ENCODE peak calls at places on chromosome 15, in seven cellular contexts. One of them, this sample, is unnamed.

GRCh38 chr15:39130556-39131379 is 450.1 kb upstream of the THBS1 start:
- DNase-seq in stimulated activated CD8-positive, alpha-beta memory T cell treated with anti-CD3 and anti-CD28 coated beads, Interleukin-7, amount 100 ng/mL, for 4 hours: no peak
- DNase-seq in NCI-H345: no peak
- DNase-seq in fibroblast of the conjunctiva: no peak
- DNase-seq in mammary epithelial cell: no peak
- DNase-seq in stimulated activated effector memory CD8-positive, alpha-beta T cell treated with anti-CD3 and anti-CD28 coated beads, Interleukin-12 subunit alpha, Interleukin-12 subunit beta, amount 100 ng/mL, for 72 hours: no peak
- DNase-seq in stimulated activated CD4-positive, alpha-beta T cell treated with anti-CD3 and anti-CD28 coated beads, Interleukin-12 subunit alpha, Interleukin-12 subunit beta, amount 100 ng/mL, for 24 hours: no peak
- DNase-seq in this sample: no peak

GRCh38 chr15:74420193-74420905 is 13.4 kb downstream of the SEMA7A start:
- DNase-seq in stimulated activated CD8-positive, alpha-beta memory T cell treated with anti-CD3 and anti-CD28 coated beads, Interleukin-7, amount 100 ng/mL, for 4 hours: no peak
- DNase-seq in NCI-H345: no peak
- DNase-seq in fibroblast of the conjunctiva: no peak
- DNase-seq in mammary epithelial cell: no peak
- DNase-seq in stimulated activated effector memory CD8-positive, alpha-beta T cell treated with anti-CD3 and anti-CD28 coated beads, Interleukin-12 subunit alpha, Interleukin-12 subunit beta, amount 100 ng/mL, for 72 hours: no peak
- DNase-seq in stimulated activated CD4-positive, alpha-beta T cell treated with anti-CD3 and anti-CD28 coated beads, Interleukin-12 subunit alpha, Interleukin-12 subunit beta, amount 100 ng/mL, for 24 hours: no peak
- DNase-seq in this sample: no peak

GRCh38 chr15:88077249-88077810 is 179.2 kb downstream of the NTRK3 start:
- DNase-seq in stimulated activated CD8-positive, alpha-beta memory T cell treated with anti-CD3 and anti-CD28 coated beads, Interleukin-7, amount 100 ng/mL, for 4 hours: no peak
- DNase-seq in NCI-H345: no peak
- DNase-seq in fibroblast of the conjunctiva: no peak
- DNase-seq in mammary epithelial cell: peak
- DNase-seq in stimulated activated effector memory CD8-positive, alpha-beta T cell treated with anti-CD3 and anti-CD28 coated beads, Interleukin-12 subunit alpha, Interleukin-12 subunit beta, amount 100 ng/mL, for 72 hours: no peak
- DNase-seq in stimulated activated CD4-positive, alpha-beta T cell treated with anti-CD3 and anti-CD28 coated beads, Interleukin-12 subunit alpha, Interleukin-12 subunit beta, amount 100 ng/mL, for 24 hours: no peak
- DNase-seq in this sample: no peak

GRCh38 chr15:31344824-31345605 is 18.4 kb downstream of the KLF13 start:
- DNase-seq in stimulated activated CD8-positive, alpha-beta memory T cell treated with anti-CD3 and anti-CD28 coated beads, Interleukin-7, amount 100 ng/mL, for 4 hours: no peak
- DNase-seq in NCI-H345: no peak
- DNase-seq in fibroblast of the conjunctiva: no peak
- DNase-seq in mammary epithelial cell: no peak
- DNase-seq in stimulated activated effector memory CD8-positive, alpha-beta T cell treated with anti-CD3 and anti-CD28 coated beads, Interleukin-12 subunit alpha, Interleukin-12 subunit beta, amount 100 ng/mL, for 72 hours: peak
- DNase-seq in stimulated activated CD4-positive, alpha-beta T cell treated with anti-CD3 and anti-CD28 coated beads, Interleukin-12 subunit alpha, Interleukin-12 subunit beta, amount 100 ng/mL, for 24 hours: no peak
- DNase-seq in this sample: no peak

GRCh38 chr15:73944161-73945099 is 18.2 kb downstream of the LOXL1 start:
- DNase-seq in stimulated activated CD8-positive, alpha-beta memory T cell treated with anti-CD3 and anti-CD28 coated beads, Interleukin-7, amount 100 ng/mL, for 4 hours: no peak
- DNase-seq in NCI-H345: no peak
- DNase-seq in fibroblast of the conjunctiva: no peak
- DNase-seq in mammary epithelial cell: no peak
- DNase-seq in stimulated activated effector memory CD8-positive, alpha-beta T cell treated with anti-CD3 and anti-CD28 coated beads, Interleukin-12 subunit alpha, Interleukin-12 subunit beta, amount 100 ng/mL, for 72 hours: no peak
- DNase-seq in stimulated activated CD4-positive, alpha-beta T cell treated with anti-CD3 and anti-CD28 coated beads, Interleukin-12 subunit alpha, Interleukin-12 subunit beta, amount 100 ng/mL, for 24 hours: no peak
- DNase-seq in this sample: no peak

GRCh38 chr15:37872661-37873060 is 61.8 kb upstream of the TMCO5A start:
- DNase-seq in stimulated activated CD8-positive, alpha-beta memory T cell treated with anti-CD3 and anti-CD28 coated beads, Interleukin-7, amount 100 ng/mL, for 4 hours: no peak
- DNase-seq in NCI-H345: peak
- DNase-seq in fibroblast of the conjunctiva: no peak
- DNase-seq in mammary epithelial cell: no peak
- DNase-seq in stimulated activated effector memory CD8-positive, alpha-beta T cell treated with anti-CD3 and anti-CD28 coated beads, Interleukin-12 subunit alpha, Interleukin-12 subunit beta, amount 100 ng/mL, for 72 hours: no peak
- DNase-seq in stimulated activated CD4-positive, alpha-beta T cell treated with anti-CD3 and anti-CD28 coated beads, Interleukin-12 subunit alpha, Interleukin-12 subunit beta, amount 100 ng/mL, for 24 hours: no peak
- DNase-seq in this sample: no peak

GRCh38 chr15:66004618-66005262 is 135.4 kb downstream of the RAB11A start:
- DNase-seq in stimulated activated CD8-positive, alpha-beta memory T cell treated with anti-CD3 and anti-CD28 coated beads, Interleukin-7, amount 100 ng/mL, for 4 hours: no peak
- DNase-seq in NCI-H345: no peak
- DNase-seq in fibroblast of the conjunctiva: no peak
- DNase-seq in mammary epithelial cell: peak
- DNase-seq in stimulated activated effector memory CD8-positive, alpha-beta T cell treated with anti-CD3 and anti-CD28 coated beads, Interleukin-12 subunit alpha, Interleukin-12 subunit beta, amount 100 ng/mL, for 72 hours: no peak
- DNase-seq in stimulated activated CD4-positive, alpha-beta T cell treated with anti-CD3 and anti-CD28 coated beads, Interleukin-12 subunit alpha, Interleukin-12 subunit beta, amount 100 ng/mL, for 24 hours: no peak
- DNase-seq in this sample: no peak

GRCh38 chr15:95557226-95558046 is 773.1 kb upstream of the NR2F2 start:
- DNase-seq in stimulated activated CD8-positive, alpha-beta memory T cell treated with anti-CD3 and anti-CD28 coated beads, Interleukin-7, amount 100 ng/mL, for 4 hours: no peak
- DNase-seq in NCI-H345: no peak
- DNase-seq in fibroblast of the conjunctiva: peak
- DNase-seq in mammary epithelial cell: peak
- DNase-seq in stimulated activated effector memory CD8-positive, alpha-beta T cell treated with anti-CD3 and anti-CD28 coated beads, Interleukin-12 subunit alpha, Interleukin-12 subunit beta, amount 100 ng/mL, for 72 hours: no peak
- DNase-seq in stimulated activated CD4-positive, alpha-beta T cell treated with anti-CD3 and anti-CD28 coated beads, Interleukin-12 subunit alpha, Interleukin-12 subunit beta, amount 100 ng/mL, for 24 hours: no peak
- DNase-seq in this sample: no peak

GRCh38 chr15:82263350-82263749 is 732 bp downstream of the SAXO2 start:
- DNase-seq in stimulated activated CD8-positive, alpha-beta memory T cell treated with anti-CD3 and anti-CD28 coated beads, Interleukin-7, amount 100 ng/mL, for 4 hours: no peak
- DNase-seq in NCI-H345: peak
- DNase-seq in fibroblast of the conjunctiva: no peak
- DNase-seq in mammary epithelial cell: no peak
- DNase-seq in stimulated activated effector memory CD8-positive, alpha-beta T cell treated with anti-CD3 and anti-CD28 coated beads, Interleukin-12 subunit alpha, Interleukin-12 subunit beta, amount 100 ng/mL, for 72 hours: no peak
- DNase-seq in stimulated activated CD4-positive, alpha-beta T cell treated with anti-CD3 and anti-CD28 coated beads, Interleukin-12 subunit alpha, Interleukin-12 subunit beta, amount 100 ng/mL, for 24 hours: no peak
- DNase-seq in this sample: no peak

GRCh38 chr15:80801891-80802680 is 22.9 kb downstream of the CEMIP start:
- DNase-seq in stimulated activated CD8-positive, alpha-beta memory T cell treated with anti-CD3 and anti-CD28 coated beads, Interleukin-7, amount 100 ng/mL, for 4 hours: no peak
- DNase-seq in NCI-H345: no peak
- DNase-seq in fibroblast of the conjunctiva: no peak
- DNase-seq in mammary epithelial cell: no peak
- DNase-seq in stimulated activated effector memory CD8-positive, alpha-beta T cell treated with anti-CD3 and anti-CD28 coated beads, Interleukin-12 subunit alpha, Interleukin-12 subunit beta, amount 100 ng/mL, for 72 hours: no peak
- DNase-seq in stimulated activated CD4-positive, alpha-beta T cell treated with anti-CD3 and anti-CD28 coated beads, Interleukin-12 subunit alpha, Interleukin-12 subunit beta, amount 100 ng/mL, for 24 hours: no peak
- DNase-seq in this sample: no peak

GRCh38 chr15:100930306-100930848 is 11.2 kb downstream of the LRRK1 start:
- DNase-seq in stimulated activated CD8-positive, alpha-beta memory T cell treated with anti-CD3 and anti-CD28 coated beads, Interleukin-7, amount 100 ng/mL, for 4 hours: no peak
- DNase-seq in NCI-H345: no peak
- DNase-seq in fibroblast of the conjunctiva: no peak
- DNase-seq in mammary epithelial cell: no peak
- DNase-seq in stimulated activated effector memory CD8-positive, alpha-beta T cell treated with anti-CD3 and anti-CD28 coated beads, Interleukin-12 subunit alpha, Interleukin-12 subunit beta, amount 100 ng/mL, for 72 hours: no peak
- DNase-seq in stimulated activated CD4-positive, alpha-beta T cell treated with anti-CD3 and anti-CD28 coated beads, Interleukin-12 subunit alpha, Interleukin-12 subunit beta, amount 100 ng/mL, for 24 hours: no peak
- DNase-seq in this sample: no peak

GRCh38 chr15:86231864-86232801 is 152.5 kb downstream of the AGBL1 start:
- DNase-seq in stimulated activated CD8-positive, alpha-beta memory T cell treated with anti-CD3 and anti-CD28 coated beads, Interleukin-7, amount 100 ng/mL, for 4 hours: no peak
- DNase-seq in NCI-H345: peak
- DNase-seq in fibroblast of the conjunctiva: no peak
- DNase-seq in mammary epithelial cell: peak
- DNase-seq in stimulated activated effector memory CD8-positive, alpha-beta T cell treated with anti-CD3 and anti-CD28 coated beads, Interleukin-12 subunit alpha, Interleukin-12 subunit beta, amount 100 ng/mL, for 72 hours: peak
- DNase-seq in stimulated activated CD4-positive, alpha-beta T cell treated with anti-CD3 and anti-CD28 coated beads, Interleukin-12 subunit alpha, Interleukin-12 subunit beta, amount 100 ng/mL, for 24 hours: no peak
- DNase-seq in this sample: no peak

GRCh38 chr15:101841656-101842055 is 29.7 kb downstream of the OR4F15 start:
- DNase-seq in stimulated activated CD8-positive, alpha-beta memory T cell treated with anti-CD3 and anti-CD28 coated beads, Interleukin-7, amount 100 ng/mL, for 4 hours: no peak
- DNase-seq in NCI-H345: no peak
- DNase-seq in fibroblast of the conjunctiva: no peak
- DNase-seq in mammary epithelial cell: no peak
- DNase-seq in stimulated activated effector memory CD8-positive, alpha-beta T cell treated with anti-CD3 and anti-CD28 coated beads, Interleukin-12 subunit alpha, Interleukin-12 subunit beta, amount 100 ng/mL, for 72 hours: no peak
- DNase-seq in stimulated activated CD4-positive, alpha-beta T cell treated with anti-CD3 and anti-CD28 coated beads, Interleukin-12 subunit alpha, Interleukin-12 subunit beta, amount 100 ng/mL, for 24 hours: no peak
- DNase-seq in this sample: no peak

GRCh38 chr15:68719676-68720075 is 101.0 kb downstream of the ANP32A start:
- DNase-seq in stimulated activated CD8-positive, alpha-beta memory T cell treated with anti-CD3 and anti-CD28 coated beads, Interleukin-7, amount 100 ng/mL, for 4 hours: no peak
- DNase-seq in NCI-H345: no peak
- DNase-seq in fibroblast of the conjunctiva: no peak
- DNase-seq in mammary epithelial cell: peak
- DNase-seq in stimulated activated effector memory CD8-positive, alpha-beta T cell treated with anti-CD3 and anti-CD28 coated beads, Interleukin-12 subunit alpha, Interleukin-12 subunit beta, amount 100 ng/mL, for 72 hours: no peak
- DNase-seq in stimulated activated CD4-positive, alpha-beta T cell treated with anti-CD3 and anti-CD28 coated beads, Interleukin-12 subunit alpha, Interleukin-12 subunit beta, amount 100 ng/mL, for 24 hours: no peak
- DNase-seq in this sample: no peak

GRCh38 chr15:36802861-36803531 is 223.6 kb downstream of the CDIN1 start:
- DNase-seq in stimulated activated CD8-positive, alpha-beta memory T cell treated with anti-CD3 and anti-CD28 coated beads, Interleukin-7, amount 100 ng/mL, for 4 hours: no peak
- DNase-seq in NCI-H345: no peak
- DNase-seq in fibroblast of the conjunctiva: no peak
- DNase-seq in mammary epithelial cell: no peak
- DNase-seq in stimulated activated effector memory CD8-positive, alpha-beta T cell treated with anti-CD3 and anti-CD28 coated beads, Interleukin-12 subunit alpha, Interleukin-12 subunit beta, amount 100 ng/mL, for 72 hours: no peak
- DNase-seq in stimulated activated CD4-positive, alpha-beta T cell treated with anti-CD3 and anti-CD28 coated beads, Interleukin-12 subunit alpha, Interleukin-12 subunit beta, amount 100 ng/mL, for 24 hours: no peak
- DNase-seq in this sample: no peak

GRCh38 chr15:84904409-84904808 is 19.9 kb downstream of the SLC28A1 start:
- DNase-seq in stimulated activated CD8-positive, alpha-beta memory T cell treated with anti-CD3 and anti-CD28 coated beads, Interleukin-7, amount 100 ng/mL, for 4 hours: no peak
- DNase-seq in NCI-H345: no peak
- DNase-seq in fibroblast of the conjunctiva: no peak
- DNase-seq in mammary epithelial cell: no peak
- DNase-seq in stimulated activated effector memory CD8-positive, alpha-beta T cell treated with anti-CD3 and anti-CD28 coated beads, Interleukin-12 subunit alpha, Interleukin-12 subunit beta, amount 100 ng/mL, for 72 hours: no peak
- DNase-seq in stimulated activated CD4-positive, alpha-beta T cell treated with anti-CD3 and anti-CD28 coated beads, Interleukin-12 subunit alpha, Interleukin-12 subunit beta, amount 100 ng/mL, for 24 hours: no peak
- DNase-seq in this sample: no peak

GRCh38 chr15:47415539-47415971 is 301.8 kb upstream of the SEMA6D start:
- DNase-seq in stimulated activated CD8-positive, alpha-beta memory T cell treated with anti-CD3 and anti-CD28 coated beads, Interleukin-7, amount 100 ng/mL, for 4 hours: no peak
- DNase-seq in NCI-H345: peak
- DNase-seq in fibroblast of the conjunctiva: no peak
- DNase-seq in mammary epithelial cell: no peak
- DNase-seq in stimulated activated effector memory CD8-positive, alpha-beta T cell treated with anti-CD3 and anti-CD28 coated beads, Interleukin-12 subunit alpha, Interleukin-12 subunit beta, amount 100 ng/mL, for 72 hours: no peak
- DNase-seq in stimulated activated CD4-positive, alpha-beta T cell treated with anti-CD3 and anti-CD28 coated beads, Interleukin-12 subunit alpha, Interleukin-12 subunit beta, amount 100 ng/mL, for 24 hours: no peak
- DNase-seq in this sample: no peak

GRCh38 chr15:91517491-91518200 is 335.9 kb upstream of the SLCO3A1 start:
- DNase-seq in stimulated activated CD8-positive, alpha-beta memory T cell treated with anti-CD3 and anti-CD28 coated beads, Interleukin-7, amount 100 ng/mL, for 4 hours: no peak
- DNase-seq in NCI-H345: no peak
- DNase-seq in fibroblast of the conjunctiva: peak
- DNase-seq in mammary epithelial cell: peak
- DNase-seq in stimulated activated effector memory CD8-positive, alpha-beta T cell treated with anti-CD3 and anti-CD28 coated beads, Interleukin-12 subunit alpha, Interleukin-12 subunit beta, amount 100 ng/mL, for 72 hours: no peak
- DNase-seq in stimulated activated CD4-positive, alpha-beta T cell treated with anti-CD3 and anti-CD28 coated beads, Interleukin-12 subunit alpha, Interleukin-12 subunit beta, amount 100 ng/mL, for 24 hours: no peak
- DNase-seq in this sample: no peak

GRCh38 chr15:58923696-58924300 is 9.7 kb downstream of the SLTM start:
- DNase-seq in stimulated activated CD8-positive, alpha-beta memory T cell treated with anti-CD3 and anti-CD28 coated beads, Interleukin-7, amount 100 ng/mL, for 4 hours: no peak
- DNase-seq in NCI-H345: no peak
- DNase-seq in fibroblast of the conjunctiva: peak
- DNase-seq in mammary epithelial cell: no peak
- DNase-seq in stimulated activated effector memory CD8-positive, alpha-beta T cell treated with anti-CD3 and anti-CD28 coated beads, Interleukin-12 subunit alpha, Interleukin-12 subunit beta, amount 100 ng/mL, for 72 hours: no peak
- DNase-seq in stimulated activated CD4-positive, alpha-beta T cell treated with anti-CD3 and anti-CD28 coated beads, Interleukin-12 subunit alpha, Interleukin-12 subunit beta, amount 100 ng/mL, for 24 hours: no peak
- DNase-seq in this sample: no peak

GRCh38 chr15:66080791-66081475 is 172.6 kb downstream of the MEGF11 start:
- DNase-seq in stimulated activated CD8-positive, alpha-beta memory T cell treated with anti-CD3 and anti-CD28 coated beads, Interleukin-7, amount 100 ng/mL, for 4 hours: no peak
- DNase-seq in NCI-H345: no peak
- DNase-seq in fibroblast of the conjunctiva: no peak
- DNase-seq in mammary epithelial cell: no peak
- DNase-seq in stimulated activated effector memory CD8-positive, alpha-beta T cell treated with anti-CD3 and anti-CD28 coated beads, Interleukin-12 subunit alpha, Interleukin-12 subunit beta, amount 100 ng/mL, for 72 hours: no peak
- DNase-seq in stimulated activated CD4-positive, alpha-beta T cell treated with anti-CD3 and anti-CD28 coated beads, Interleukin-12 subunit alpha, Interleukin-12 subunit beta, amount 100 ng/mL, for 24 hours: no peak
- DNase-seq in this sample: peak

GRCh38 chr15:81011593-81011992 is 10.9 kb downstream of the TLNRD1 start:
- DNase-seq in stimulated activated CD8-positive, alpha-beta memory T cell treated with anti-CD3 and anti-CD28 coated beads, Interleukin-7, amount 100 ng/mL, for 4 hours: no peak
- DNase-seq in NCI-H345: no peak
- DNase-seq in fibroblast of the conjunctiva: no peak
- DNase-seq in mammary epithelial cell: no peak
- DNase-seq in stimulated activated effector memory CD8-positive, alpha-beta T cell treated with anti-CD3 and anti-CD28 coated beads, Interleukin-12 subunit alpha, Interleukin-12 subunit beta, amount 100 ng/mL, for 72 hours: no peak
- DNase-seq in stimulated activated CD4-positive, alpha-beta T cell treated with anti-CD3 and anti-CD28 coated beads, Interleukin-12 subunit alpha, Interleukin-12 subunit beta, amount 100 ng/mL, for 24 hours: no peak
- DNase-seq in this sample: no peak

GRCh38 chr15:39360417-39360816 is 220.5 kb upstream of the THBS1 start:
- DNase-seq in stimulated activated CD8-positive, alpha-beta memory T cell treated with anti-CD3 and anti-CD28 coated beads, Interleukin-7, amount 100 ng/mL, for 4 hours: no peak
- DNase-seq in NCI-H345: no peak
- DNase-seq in fibroblast of the conjunctiva: no peak
- DNase-seq in mammary epithelial cell: no peak
- DNase-seq in stimulated activated effector memory CD8-positive, alpha-beta T cell treated with anti-CD3 and anti-CD28 coated beads, Interleukin-12 subunit alpha, Interleukin-12 subunit beta, amount 100 ng/mL, for 72 hours: no peak
- DNase-seq in stimulated activated CD4-positive, alpha-beta T cell treated with anti-CD3 and anti-CD28 coated beads, Interleukin-12 subunit alpha, Interleukin-12 subunit beta, amount 100 ng/mL, for 24 hours: no peak
- DNase-seq in this sample: no peak